ENCODE peak calls at places on chromosomes 1 and 21, in ten cellular contexts. One of them, this sample, is unnamed. For H3K4me1, the result is how much of the 10 kb centered on the place peaks cover.

GRCh38 chr1:113390871-113391642 is 742 bp downstream of the MAGI3 start:
- DNase-seq in CD8-positive, alpha-beta T cell: peak
- DNase-seq in thyroid gland: peak
- DNase-seq in heart left ventricle: peak
- DNase-seq in Panc1: no peak
- DNase-seq in aorta: peak
- DNase-seq in lower lobe of right lung: peak
- DNase-seq in H9: peak
- DNase-seq in endodermal cell: peak
- DNase-seq in astrocyte: no peak
- DNase-seq in this sample: peak

GRCh38 chr1:162873671-162874666 is 13.0 kb upstream of the CCDC190 start:
- DNase-seq in CD8-positive, alpha-beta T cell: no peak
- DNase-seq in thyroid gland: no peak
- DNase-seq in heart left ventricle: no peak
- DNase-seq in Panc1: no peak
- DNase-seq in aorta: no peak
- DNase-seq in lower lobe of right lung: no peak
- DNase-seq in H9: no peak
- DNase-seq in endodermal cell: no peak
- DNase-seq in astrocyte: peak
- DNase-seq in this sample: no peak

GRCh38 chr1:172107261-172107820 is 266.0 kb downstream of the DNM3 start:
- DNase-seq in CD8-positive, alpha-beta T cell: no peak
- DNase-seq in thyroid gland: no peak
- DNase-seq in heart left ventricle: no peak
- DNase-seq in Panc1: no peak
- DNase-seq in aorta: no peak
- DNase-seq in lower lobe of right lung: no peak
- DNase-seq in H9: no peak
- DNase-seq in endodermal cell: no peak
- DNase-seq in astrocyte: no peak
- DNase-seq in this sample: no peak

GRCh38 chr1:232423591-232423990 is 206.3 kb downstream of the SIPA1L2 start:
- DNase-seq in CD8-positive, alpha-beta T cell: no peak
- DNase-seq in thyroid gland: no peak
- DNase-seq in heart left ventricle: no peak
- DNase-seq in Panc1: no peak
- DNase-seq in aorta: no peak
- DNase-seq in lower lobe of right lung: no peak
- DNase-seq in H9: no peak
- DNase-seq in endodermal cell: no peak
- DNase-seq in astrocyte: no peak
- DNase-seq in this sample: no peak

GRCh38 chr1:16351449-16351993 is 759 bp downstream of the FBXO42 start:
- DNase-seq in CD8-positive, alpha-beta T cell: no peak
- DNase-seq in thyroid gland: peak
- DNase-seq in heart left ventricle: no peak
- DNase-seq in Panc1: no peak
- DNase-seq in aorta: no peak
- DNase-seq in lower lobe of right lung: no peak
- DNase-seq in H9: no peak
- DNase-seq in endodermal cell: no peak
- DNase-seq in astrocyte: no peak
- DNase-seq in this sample: peak

GRCh38 chr1:39238476-39238875 is 34.0 kb downstream of the MACF1 start:
- DNase-seq in CD8-positive, alpha-beta T cell: no peak
- DNase-seq in thyroid gland: no peak
- DNase-seq in heart left ventricle: peak
- DNase-seq in Panc1: no peak
- DNase-seq in aorta: no peak
- DNase-seq in lower lobe of right lung: no peak
- DNase-seq in H9: no peak
- DNase-seq in endodermal cell: no peak
- DNase-seq in astrocyte: peak
- DNase-seq in this sample: peak

GRCh38 chr1:44089371-44090070 is 29.1 kb upstream of the KLF17 start:
- DNase-seq in CD8-positive, alpha-beta T cell: no peak
- DNase-seq in thyroid gland: no peak
- DNase-seq in heart left ventricle: peak
- DNase-seq in Panc1: no peak
- DNase-seq in aorta: no peak
- DNase-seq in lower lobe of right lung: no peak
- DNase-seq in H9: no peak
- DNase-seq in endodermal cell: peak
- DNase-seq in astrocyte: no peak
- DNase-seq in this sample: no peak

GRCh38 chr1:97864615-97865014 is 56.2 kb downstream of the DPYD start:
- DNase-seq in CD8-positive, alpha-beta T cell: no peak
- DNase-seq in thyroid gland: no peak
- DNase-seq in heart left ventricle: no peak
- DNase-seq in Panc1: no peak
- DNase-seq in aorta: no peak
- DNase-seq in lower lobe of right lung: no peak
- DNase-seq in H9: no peak
- DNase-seq in endodermal cell: no peak
- DNase-seq in astrocyte: no peak
- DNase-seq in this sample: no peak

GRCh38 chr1:245441699-245442098 is 286.9 kb downstream of the KIF26B start:
- DNase-seq in CD8-positive, alpha-beta T cell: no peak
- DNase-seq in thyroid gland: no peak
- DNase-seq in heart left ventricle: no peak
- DNase-seq in Panc1: no peak
- DNase-seq in aorta: no peak
- DNase-seq in lower lobe of right lung: no peak
- DNase-seq in H9: no peak
- DNase-seq in endodermal cell: no peak
- DNase-seq in astrocyte: peak
- DNase-seq in this sample: no peak

GRCh38 chr1:161074676-161075368 is 5.1 kb upstream of the ARHGAP30 start:
- DNase-seq in CD8-positive, alpha-beta T cell: no peak
- DNase-seq in thyroid gland: no peak
- DNase-seq in heart left ventricle: no peak
- DNase-seq in Panc1: no peak
- DNase-seq in aorta: no peak
- DNase-seq in lower lobe of right lung: no peak
- DNase-seq in H9: no peak
- DNase-seq in endodermal cell: no peak
- DNase-seq in astrocyte: no peak
- DNase-seq in this sample: peak

GRCh38 chr21:37463083-37463780 is 96.7 kb downstream of the DYRK1A start:
- DNase-seq in CD8-positive, alpha-beta T cell: no peak
- DNase-seq in thyroid gland: no peak
- DNase-seq in heart left ventricle: no peak
- DNase-seq in Panc1: peak
- DNase-seq in aorta: no peak
- DNase-seq in lower lobe of right lung: no peak
- DNase-seq in H9: no peak
- DNase-seq in endodermal cell: peak
- DNase-seq in astrocyte: peak
- DNase-seq in this sample: peak

GRCh38 chr1:8382608-8383525 is 65.0 kb downstream of the SLC45A1 start:
- DNase-seq in CD8-positive, alpha-beta T cell: no peak
- DNase-seq in thyroid gland: no peak
- DNase-seq in heart left ventricle: no peak
- DNase-seq in Panc1: no peak
- DNase-seq in aorta: no peak
- DNase-seq in lower lobe of right lung: no peak
- DNase-seq in H9: no peak
- DNase-seq in endodermal cell: peak
- DNase-seq in astrocyte: no peak
- DNase-seq in this sample: no peak

GRCh38 chr1:8382051-8382505 is 64.2 kb downstream of the SLC45A1 start:
- DNase-seq in CD8-positive, alpha-beta T cell: no peak
- DNase-seq in thyroid gland: peak
- DNase-seq in heart left ventricle: no peak
- DNase-seq in Panc1: no peak
- DNase-seq in aorta: no peak
- DNase-seq in lower lobe of right lung: no peak
- DNase-seq in H9: no peak
- DNase-seq in endodermal cell: peak
- DNase-seq in astrocyte: peak
- DNase-seq in this sample: peak

GRCh38 chr1:8379513-8380186 is 61.7 kb downstream of the SLC45A1 start:
- DNase-seq in CD8-positive, alpha-beta T cell: no peak
- DNase-seq in thyroid gland: no peak
- DNase-seq in heart left ventricle: no peak
- DNase-seq in Panc1: no peak
- DNase-seq in aorta: no peak
- DNase-seq in lower lobe of right lung: no peak
- DNase-seq in H9: no peak
- DNase-seq in endodermal cell: peak
- DNase-seq in astrocyte: no peak
- DNase-seq in this sample: peak

GRCh38 chr1:8384088-8384487 is 66.2 kb downstream of the SLC45A1 start:
- DNase-seq in CD8-positive, alpha-beta T cell: no peak
- DNase-seq in thyroid gland: no peak
- DNase-seq in heart left ventricle: no peak
- DNase-seq in Panc1: no peak
- DNase-seq in aorta: no peak
- DNase-seq in lower lobe of right lung: no peak
- DNase-seq in H9: no peak
- DNase-seq in endodermal cell: peak
- DNase-seq in astrocyte: no peak
- DNase-seq in this sample: no peak

GRCh38 chr1:8381618-8382017 is 63.7 kb downstream of the SLC45A1 start:
- DNase-seq in CD8-positive, alpha-beta T cell: no peak
- DNase-seq in thyroid gland: peak
- DNase-seq in heart left ventricle: no peak
- DNase-seq in Panc1: no peak
- DNase-seq in aorta: no peak
- DNase-seq in lower lobe of right lung: no peak
- DNase-seq in H9: no peak
- DNase-seq in endodermal cell: no peak
- DNase-seq in astrocyte: no peak
- DNase-seq in this sample: no peak
- H3K4me1 ChIP-seq in CD8-positive, alpha-beta T cell: under half
- H3K4me1 ChIP-seq in thyroid gland: half or more
- H3K4me1 ChIP-seq in heart left ventricle: half or more
- H3K4me1 ChIP-seq in Panc1: under half
- H3K4me1 ChIP-seq in aorta: under half
- H3K4me1 ChIP-seq in lower lobe of right lung: half or more
- H3K4me1 ChIP-seq in H9: under half
- H3K4me1 ChIP-seq in endodermal cell: under half
- H3K4me1 ChIP-seq in astrocyte: under half
- H3K4me1 ChIP-seq in this sample: under half

DNA sequence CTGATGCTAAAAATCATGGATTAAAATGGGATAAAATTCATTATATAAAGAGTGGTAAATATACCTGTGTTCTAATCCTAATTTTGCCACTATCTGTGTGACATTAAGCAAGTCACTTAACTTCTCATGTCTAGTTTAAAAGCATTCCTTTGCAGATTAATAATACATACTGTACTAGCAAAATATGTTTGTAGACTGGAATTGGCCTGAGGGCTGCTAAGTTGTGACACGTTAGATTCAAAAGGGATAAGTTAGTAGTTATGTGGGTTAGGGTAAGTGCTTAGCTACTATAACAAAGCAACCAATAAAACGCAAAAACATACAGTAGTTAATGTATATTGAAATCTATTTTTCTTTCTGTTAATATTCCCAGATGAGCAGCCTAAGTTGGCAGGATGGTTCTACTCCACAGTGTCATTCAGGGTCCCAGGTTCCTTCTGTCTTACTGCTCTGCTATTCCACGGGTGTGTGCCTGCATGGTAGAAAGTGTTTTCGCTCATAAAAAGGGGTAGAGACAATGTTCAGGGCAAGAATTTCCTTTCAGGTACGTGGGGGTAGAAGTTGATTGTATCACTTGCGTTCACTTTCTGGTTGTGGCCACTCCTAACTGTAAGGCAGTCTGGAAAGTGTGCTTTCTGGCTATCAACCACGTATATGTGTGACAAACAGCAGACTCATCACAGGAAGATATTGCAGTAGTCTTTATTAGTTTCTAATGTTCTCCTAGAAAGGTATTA is 239.8 kb downstream of the NFIA start:
- DNase-seq in CD8-positive, alpha-beta T cell: no peak
- DNase-seq in thyroid gland: no peak
- DNase-seq in heart left ventricle: no peak
- DNase-seq in Panc1: no peak
- DNase-seq in aorta: no peak
- DNase-seq in lower lobe of right lung: no peak
- DNase-seq in H9: no peak
- DNase-seq in endodermal cell: no peak
- DNase-seq in astrocyte: no peak
- DNase-seq in this sample: no peak
- H3K4me1 ChIP-seq in CD8-positive, alpha-beta T cell: under half
- H3K4me1 ChIP-seq in thyroid gland: under half
- H3K4me1 ChIP-seq in heart left ventricle: under half
- H3K4me1 ChIP-seq in Panc1: under half
- H3K4me1 ChIP-seq in aorta: under half
- H3K4me1 ChIP-seq in lower lobe of right lung: under half
- H3K4me1 ChIP-seq in H9: under half
- H3K4me1 ChIP-seq in endodermal cell: under half
- H3K4me1 ChIP-seq in astrocyte: under half
- H3K4me1 ChIP-seq in this sample: under half

DNA sequence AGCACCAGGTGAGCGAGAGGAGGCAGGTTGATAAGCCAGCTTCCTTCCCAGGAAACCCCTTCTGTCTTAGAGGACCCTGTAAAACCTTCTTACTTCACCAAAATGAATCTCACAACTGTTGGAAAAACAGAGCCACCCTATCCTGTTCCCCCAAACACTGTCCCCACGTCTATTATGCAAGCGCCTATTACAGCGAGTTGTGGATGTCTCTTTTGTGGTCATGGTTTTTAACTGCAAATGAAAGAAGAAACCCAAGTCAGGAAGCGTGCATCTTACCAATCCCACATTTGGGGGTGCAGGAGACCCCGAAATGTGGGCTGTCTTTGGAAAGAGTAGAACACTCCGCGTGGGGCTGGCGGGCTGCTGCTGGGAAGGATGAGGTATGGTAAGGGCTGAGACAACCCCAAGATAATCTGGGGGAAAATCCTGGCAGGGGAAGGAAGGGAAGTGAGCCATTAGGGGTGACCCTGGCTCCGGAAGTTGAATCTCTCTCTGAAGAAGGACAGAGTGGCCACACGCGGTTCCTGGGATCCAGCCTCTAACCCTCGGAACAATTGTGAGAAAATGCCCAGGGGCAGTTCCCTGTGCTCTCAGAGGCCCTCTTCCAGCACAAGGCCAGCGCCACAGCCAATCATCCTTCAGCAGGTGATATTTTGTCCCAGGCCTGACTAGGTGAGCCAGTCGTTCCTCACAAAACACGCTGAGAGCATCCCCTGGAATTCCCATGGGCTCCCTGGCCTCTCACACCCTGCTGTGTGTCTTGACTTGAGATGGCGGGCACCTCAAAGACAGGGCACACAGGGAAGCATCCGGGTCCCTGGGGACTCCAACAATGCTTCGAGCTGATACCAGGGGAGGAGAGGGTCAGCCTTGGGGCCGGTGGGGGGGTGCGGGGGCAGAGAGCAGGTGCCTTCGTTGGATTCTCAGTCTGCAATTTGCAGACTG is 168.5 kb upstream of the IRF2BP2 start:
- DNase-seq in CD8-positive, alpha-beta T cell: no peak
- DNase-seq in thyroid gland: no peak
- DNase-seq in heart left ventricle: peak
- DNase-seq in Panc1: no peak
- DNase-seq in aorta: peak
- DNase-seq in lower lobe of right lung: peak
- DNase-seq in H9: peak
- DNase-seq in endodermal cell: peak
- DNase-seq in astrocyte: no peak
- DNase-seq in this sample: peak
- H3K4me1 ChIP-seq in CD8-positive, alpha-beta T cell: under half
- H3K4me1 ChIP-seq in thyroid gland: under half
- H3K4me1 ChIP-seq in heart left ventricle: under half
- H3K4me1 ChIP-seq in Panc1: under half
- H3K4me1 ChIP-seq in aorta: under half
- H3K4me1 ChIP-seq in lower lobe of right lung: under half
- H3K4me1 ChIP-seq in H9: under half
- H3K4me1 ChIP-seq in endodermal cell: under half
- H3K4me1 ChIP-seq in astrocyte: under half
- H3K4me1 ChIP-seq in this sample: under half

GRCh38 chr21:36180963-36181362 is 24.3 kb downstream of the DOP1B start:
- DNase-seq in CD8-positive, alpha-beta T cell: no peak
- DNase-seq in thyroid gland: no peak
- DNase-seq in heart left ventricle: no peak
- DNase-seq in Panc1: no peak
- DNase-seq in aorta: no peak
- DNase-seq in lower lobe of right lung: no peak
- DNase-seq in H9: no peak
- DNase-seq in endodermal cell: no peak
- DNase-seq in astrocyte: no peak
- DNase-seq in this sample: no peak
- H3K4me1 ChIP-seq in CD8-positive, alpha-beta T cell: under half
- H3K4me1 ChIP-seq in thyroid gland: under half
- H3K4me1 ChIP-seq in heart left ventricle: under half
- H3K4me1 ChIP-seq in Panc1: under half
- H3K4me1 ChIP-seq in aorta: under half
- H3K4me1 ChIP-seq in lower lobe of right lung: under half
- H3K4me1 ChIP-seq in H9: under half
- H3K4me1 ChIP-seq in endodermal cell: under half
- H3K4me1 ChIP-seq in astrocyte: under half
- H3K4me1 ChIP-seq in this sample: under half